ENCODE peak calls at places on chromosomes 4 and X, in eight cellular contexts. M is bronchial epithelial cell, F is AG04450, A is coronary artery, J is aorta, K is fibroblast of mammary gland, Z is colonic mucosa, Y is upper lobe of right lung. V is an unnamed sample.
A peak's percentile ranks its signal among the peaks of the same experiment; 100 is the strongest.

GRCh38 chr4:183253451-183253850 is 66.6 kb downstream of the CLDN22 start:
- DNase-seq in M (no peak), F (no peak), A (no peak), J (no peak), K (no peak), Z (no peak), Y (no peak), V (no peak)

GRCh38 chrX:110211340-110211739 is 106.5 kb downstream of the AMMECR1 start:
- DNase-seq in M (peak; percentile 33), F (no peak), A (no peak), J (no peak), K (no peak), Z (no peak), Y (no peak), V (no peak)

GRCh38 chr4:53010320-53010719 is 148.2 kb downstream of the RASL11B start:
- DNase-seq in M (no peak), F (no peak), A (no peak), J (no peak), K (peak; percentile 75), Z (no peak), Y (no peak), V (no peak)

GRCh38 chrX:154541896-154542722 is 4.5 kb downstream of the G6PD start:
- DNase-seq in M (peak; percentile 80), F (peak; percentile 87), A (peak; percentile 93), J (peak; percentile 93), K (peak; percentile 93), Z (peak; percentile 57), Y (peak; percentile 79), V (no peak)

GRCh38 chr4:39427477-39428119 is 20.9 kb downstream of the KLB start:
- DNase-seq in M (peak; percentile 66), F (no peak), A (no peak), J (no peak), K (no peak), Z (no peak), Y (no peak), V (no peak)

GRCh38 chr4:184462724-184463123 is 11.6 kb downstream of the IRF2 start:
- DNase-seq in M (no peak), F (no peak), A (no peak), J (no peak), K (no peak), Z (no peak), Y (no peak), V (no peak)

GRCh38 chrX:115912372-115912897 is 258.1 kb upstream of the AGTR2 start:
- DNase-seq in M (no peak), F (no peak), A (no peak), J (no peak), K (peak; percentile 12), Z (no peak), Y (no peak), V (peak; percentile 54)

GRCh38 chr4:186781032-186781917 is 57.6 kb upstream of the FAT1 start:
- DNase-seq in M (peak; percentile 94), F (peak; percentile 64), A (no peak), J (no peak), K (no peak), Z (no peak), Y (no peak), V (no peak)

GRCh38 chrX:51931761-51932160 is 38.3 kb downstream of the MAGED1 start:
- DNase-seq in M (no peak), F (no peak), A (no peak), J (no peak), K (peak; percentile 7), Z (no peak), Y (no peak), V (no peak)

GRCh38 chr4:114688063-114688462 is 89.5 kb downstream of the UGT8 start:
- DNase-seq in M (no peak), F (no peak), A (no peak), J (no peak), K (peak; percentile 1), Z (no peak), Y (no peak), V (no peak)

GRCh38 chrX:19682712-19683331 is 167.5 kb upstream of the MAP3K15 start:
- DNase-seq in M (peak; percentile 56), F (peak; percentile 73), A (peak; percentile 77), J (peak; percentile 85), K (peak; percentile 93), Z (peak; percentile 45), Y (peak; percentile 61), V (peak; percentile 53)

GRCh38 chrX:20032201-20032600 is 41.3 kb upstream of the BCLAF3 start:
- DNase-seq in M (no peak), F (no peak), A (no peak), J (no peak), K (no peak), Z (no peak), Y (no peak), V (no peak)

GRCh38 chr4:10403633-10404445 is 53.4 kb downstream of the ZNF518B start:
- DNase-seq in M (peak; percentile 59), F (no peak), A (no peak), J (no peak), K (peak; percentile 32), Z (peak; percentile 27), Y (no peak), V (peak; percentile 70)

GRCh38 chr4:138845051-138845450 is 170.5 kb upstream of the NOCT start:
- DNase-seq in M (no peak), F (no peak), A (no peak), J (no peak), K (no peak), Z (no peak), Y (no peak), V (no peak)

GRCh38 chr4:95585016-95585695 is 36.4 kb upstream of the UNC5C start:
- DNase-seq in M (peak; percentile 95), F (no peak), A (no peak), J (no peak), K (peak; percentile 13), Z (no peak), Y (no peak), V (no peak)

GRCh38 chrX:70117738-70118137 is 15.5 kb upstream of the IGBP1 start:
- DNase-seq in M (peak; percentile 75), F (no peak), A (no peak), J (no peak), K (no peak), Z (no peak), Y (no peak), V (no peak)

GRCh38 chr4:86033171-86033570 is 326.7 kb downstream of the MAPK10 start:
- DNase-seq in M (no peak), F (no peak), A (peak; percentile 88), J (peak; percentile 77), K (peak; percentile 92), Z (no peak), Y (no peak), V (no peak)

GRCh38 chr4:52799813-52800212 is 48.6 kb upstream of the ERVMER34-1 start:
- DNase-seq in M (no peak), F (no peak), A (no peak), J (no peak), K (peak; percentile 15), Z (no peak), Y (no peak), V (peak; percentile 13)

GRCh38 chr4:185265942-185266341 is 56.5 kb downstream of the SNX25 start:
- DNase-seq in M (peak; percentile 21), F (peak; percentile 36), A (no peak), J (no peak), K (peak; percentile 55), Z (no peak), Y (no peak), V (peak; percentile 50)

GRCh38 chr4:127997534-127998388 is 32.6 kb downstream of the ABHD18 start:
- DNase-seq in M (peak; percentile 60), F (peak; percentile 18), A (no peak), J (no peak), K (peak; percentile 57), Z (no peak), Y (no peak), V (peak; percentile 61)

GRCh38 chr4:72969957-72970356 is 99.6 kb downstream of the COX18 start:
- DNase-seq in M (no peak), F (peak; percentile 1), A (peak; percentile 75), J (no peak), K (no peak), Z (no peak), Y (no peak), V (peak; percentile 25)

DNA sequence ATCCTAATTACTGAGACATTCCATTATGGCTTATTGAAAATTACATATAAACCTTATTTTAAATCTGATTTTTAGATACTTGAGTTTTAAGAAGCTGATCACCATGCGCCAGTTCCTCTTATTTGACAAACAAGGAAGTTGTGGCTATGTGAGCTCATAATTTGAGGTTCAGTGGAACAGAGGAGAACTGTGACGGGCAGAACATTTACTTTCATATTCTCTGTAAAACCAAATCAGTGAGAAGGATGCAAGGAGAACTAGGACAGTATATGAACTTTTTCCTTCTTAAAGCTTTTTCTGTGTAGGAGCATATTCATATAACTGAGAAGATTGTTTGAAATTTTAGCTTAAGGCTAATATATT is 25.3 kb downstream of the STIM2 start:
- DNase-seq in M (peak; percentile 52), F (no peak), A (no peak), J (no peak), K (no peak), Z (peak; percentile 28), Y (no peak), V (peak; percentile 18)
- H3K4me3 ChIP-seq in M (no peak overlapping the region), F (no peak overlapping the region), A (no peak overlapping the region), J (no peak overlapping the region), K (no peak overlapping the region), Z (no peak overlapping the region), Y (peak overlapping the region; percentile 7), V (no peak overlapping the region)

GRCh38 chrX:38327775-38328081 is 419 bp upstream of the RPGR start:
- DNase-seq in M (no peak), F (no peak), A (no peak), J (no peak), K (no peak), Z (no peak), Y (no peak), V (no peak)

GRCh38 chrX:38332505-38332904 is 5.2 kb upstream of the RPGR start:
- DNase-seq in M (no peak), F (no peak), A (no peak), J (no peak), K (no peak), Z (no peak), Y (no peak), V (no peak)

GRCh38 chrX:38326086-38326485 is 1.2 kb downstream of the RPGR start:
- DNase-seq in M (no peak), F (no peak), A (no peak), J (no peak), K (no peak), Z (no peak), Y (no peak), V (no peak)

GRCh38 chrX:38327007-38327774 is at the start of gene RPGR:
- DNase-seq in M (peak; percentile 78), F (peak; percentile 70), A (peak; percentile 94), J (peak; percentile 97), K (peak; percentile 92), Z (peak; percentile 94), Y (peak; percentile 97), V (peak; percentile 91)
- H3K4me3 ChIP-seq in M (peak within 1 kb of the TSS; percentile 64), F (peak within 1 kb of the TSS; percentile 74), A (peak within 1 kb of the TSS; percentile 74), J (peak within 1 kb of the TSS; percentile 21), K (peak within 1 kb of the TSS; percentile 57), Z (peak within 1 kb of the TSS; percentile 60), Y (peak within 1 kb of the TSS; percentile 57), V (peak within 1 kb of the TSS; percentile 71)

GRCh38 chrX:149392896-149393295 is 112.2 kb downstream of the IDS start:
- DNase-seq in M (peak; percentile 43), F (no peak), A (no peak), J (no peak), K (no peak), Z (no peak), Y (no peak), V (no peak)

GRCh38 chrX:149398027-149398426 is 107.1 kb downstream of the IDS start:
- DNase-seq in M (no peak), F (no peak), A (no peak), J (no peak), K (no peak), Z (no peak), Y (no peak), V (peak; percentile 65)
- H3K4me3 ChIP-seq in M (no peak overlapping the region), F (no peak overlapping the region), A (no peak overlapping the region), J (no peak overlapping the region), K (no peak overlapping the region), Z (no peak overlapping the region), Y (no peak overlapping the region), V (no peak overlapping the region)

GRCh38 chrX:137428251-137428661 is 137.7 kb upstream of the ZIC3 start:
- DNase-seq in M (no peak), F (no peak), A (no peak), J (peak; percentile 75), K (no peak), Z (no peak), Y (no peak), V (peak; percentile 40)
- H3K4me3 ChIP-seq in M (peak overlapping the region; percentile 20), F (peak overlapping the region; percentile 32), A (peak overlapping the region; percentile 72), J (peak overlapping the region; percentile 6), K (peak overlapping the region; percentile 34), Z (peak overlapping the region; percentile 31), Y (peak overlapping the region; percentile 46), V (peak overlapping the region; percentile 66)

V was measured in GM23338.